ENCODE peak calls at places on chromosomes 1 and 21, in four cellular contexts. Y, U, Q and O are unnamed samples.

GRCh38 chr1:244712669-244713068 is 59.7 kb downstream of the DESI2 start:
- DNase-seq in Y (no peak), U (no peak), Q (no peak), O (no peak)

GRCh38 chr1:112721966-112722524 is 6.9 kb upstream of the PPM1J start:
- DNase-seq in Y (no peak), U (no peak), Q (peak; percentile 28), O (no peak)

GRCh38 chr1:194870860-194871259 is 1684.4 kb upstream of the B3GALT2 start:
- DNase-seq in Y (no peak), U (no peak), Q (no peak), O (no peak)

GRCh38 chr1:178023181-178023618 is 53.3 kb upstream of the SEC16B start:
- DNase-seq in Y (no peak), U (no peak), Q (no peak), O (no peak)

GRCh38 chr1:53541761-53542550 is 82.8 kb downstream of the DMRTB1 start:
- DNase-seq in Y (peak; percentile 33), U (no peak), Q (peak; percentile 65), O (no peak)

GRCh38 chr1:7103322-7104052 is 318.2 kb downstream of the CAMTA1 start:
- DNase-seq in Y (no peak), U (no peak), Q (no peak), O (no peak)

GRCh38 chr21:42939581-42940413 is 14.4 kb upstream of the ERVH48-1 start:
- DNase-seq in Y (peak; percentile 98), U (no peak), Q (no peak), O (no peak)

GRCh38 chr1:27623327-27624212 is 11.4 kb downstream of the FGR start:
- DNase-seq in Y (no peak), U (no peak), Q (no peak), O (no peak)

GRCh38 chr1:64875101-64875500 is 91.2 kb downstream of the JAK1 start:
- DNase-seq in Y (no peak), U (no peak), Q (no peak), O (no peak)

GRCh38 chr1:116002781-116003455 is 26.6 kb downstream of the SLC22A15 start:
- DNase-seq in Y (no peak), U (no peak), Q (no peak), O (no peak)

GRCh38 chr1:230212405-230212936 is 145.4 kb downstream of the GALNT2 start:
- DNase-seq in Y (no peak), U (peak; percentile 72), Q (no peak), O (peak; percentile 29)

GRCh38 chr1:36851087-36851486 is 183.2 kb downstream of the GRIK3 start:
- DNase-seq in Y (no peak), U (no peak), Q (no peak), O (no peak)

GRCh38 chr1:221169447-221169889 is 290.2 kb downstream of the HLX start:
- DNase-seq in Y (peak; percentile 74), U (no peak), Q (peak; percentile 31), O (no peak)

GRCh38 chr1:154951901-154952657 is 3.8 kb downstream of the PBXIP1 start:
- DNase-seq in Y (no peak), U (peak; percentile 57), Q (no peak), O (peak; percentile 59)

GRCh38 chr21:42532466-42533181 is 19.0 kb downstream of the SLC37A1 start:
- DNase-seq in Y (no peak), U (peak; percentile 88), Q (peak; percentile 10), O (no peak)

GRCh38 chr1:21541835-21542234 is 32.6 kb downstream of the ALPL start:
- DNase-seq in Y (peak; percentile 45), U (no peak), Q (no peak), O (no peak)

GRCh38 chr1:33228935-33229487 is 27.3 kb upstream of the ZNF362 start:
- DNase-seq in Y (peak; percentile 94), U (no peak), Q (no peak), O (no peak)

GRCh38 chr1:2343023-2343935 is 48.1 kb downstream of the MORN1 start:
- DNase-seq in Y (no peak), U (no peak), Q (no peak), O (no peak)

GRCh38 chr1:56073614-56074356 is 505.6 kb downstream of the PLPP3 start:
- DNase-seq in Y (peak; percentile 91), U (no peak), Q (no peak), O (no peak)

DNA sequence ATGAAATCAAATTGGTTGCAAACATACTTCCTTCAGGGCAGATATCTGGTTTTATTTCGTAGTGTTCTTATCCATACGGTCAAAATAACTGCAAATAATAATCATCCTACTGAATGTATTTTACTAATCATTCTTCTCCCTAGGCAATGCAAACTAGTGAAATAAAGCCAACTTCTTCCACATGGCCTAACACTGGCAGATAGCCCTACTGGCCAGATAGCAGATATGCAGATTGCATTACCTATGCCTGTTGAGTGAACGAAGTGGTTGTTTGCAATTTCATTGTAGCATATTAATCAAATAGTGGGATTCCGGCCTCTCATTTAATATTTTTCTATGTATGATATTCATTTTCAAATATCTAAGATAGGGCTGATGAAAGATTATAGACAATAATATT is 116.2 kb downstream of the CENPF start:
- DNase-seq in Y (no peak), U (no peak), Q (no peak), O (no peak)
- TF ChIP-seq CTCF in Y (peak; percentile 8), U (no peak), Q (peak; percentile 51), O (no peak)

GRCh38 chr1:119822406-119822805 is 11.1 kb upstream of the REG4 start:
- DNase-seq in Y (no peak), U (no peak), Q (no peak), O (no peak)

GRCh38 chr1:119831027-119831426 is 19.8 kb upstream of the REG4 start:
- DNase-seq in Y (no peak), U (no peak), Q (no peak), O (no peak)

GRCh38 chr1:119828266-119828665 is 17.0 kb upstream of the REG4 start:
- DNase-seq in Y (no peak), U (no peak), Q (no peak), O (no peak)

GRCh38 chr1:119829636-119830035 is 18.4 kb upstream of the REG4 start:
- DNase-seq in Y (no peak), U (no peak), Q (no peak), O (no peak)

GRCh38 chr1:119827010-119827409 is 15.8 kb upstream of the REG4 start:
- DNase-seq in Y (no peak), U (no peak), Q (no peak), O (no peak)
- TF ChIP-seq CTCF in Y (peak; percentile 49), U (no peak), Q (peak; percentile 73), O (no peak)

DNA sequence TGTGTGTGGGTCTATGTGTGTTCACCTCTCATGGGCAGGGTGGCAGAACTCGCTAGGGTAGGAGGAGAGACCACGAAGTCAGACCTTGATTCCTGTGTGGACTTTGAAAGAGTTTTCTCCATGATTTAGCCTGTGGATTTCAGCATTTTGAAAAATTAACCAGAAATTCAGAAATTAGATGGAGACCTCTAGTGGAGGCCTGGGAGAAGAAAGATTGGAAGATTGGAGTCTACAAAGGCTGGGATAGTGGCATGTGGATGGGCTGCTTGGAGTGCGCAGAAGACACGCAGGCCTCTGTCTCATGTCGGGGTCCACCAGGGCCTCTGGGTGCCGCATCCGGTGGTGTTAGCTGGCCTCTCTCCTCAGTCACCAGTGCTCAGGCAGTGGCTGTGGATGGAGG is 18.9 kb upstream of the IGSF5 start:
- DNase-seq in Y (no peak), U (no peak), Q (no peak), O (no peak)
- TF ChIP-seq CTCF in Y (no peak), U (no peak), Q (peak; percentile 31), O (no peak)

DNA sequence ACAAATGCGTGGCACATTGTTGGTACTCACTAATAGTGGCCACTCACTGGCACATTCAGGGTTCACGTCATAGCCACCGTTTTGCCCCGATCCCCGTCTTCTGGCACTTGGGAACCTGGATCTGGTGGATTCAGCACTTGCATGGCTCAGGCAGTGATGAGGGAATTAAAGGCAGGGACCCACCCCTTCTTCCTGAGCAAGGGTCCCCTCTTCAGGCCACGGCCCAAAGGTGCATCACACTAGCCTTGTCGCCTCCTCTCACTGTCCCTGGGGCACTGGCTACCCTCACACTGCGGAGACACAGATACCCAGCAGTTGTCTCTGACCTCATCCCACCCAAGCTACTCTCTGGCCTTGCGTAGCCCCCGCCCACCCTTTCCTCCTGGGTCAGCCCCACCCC is 19.9 kb upstream of the LDLRAP1 start:
- DNase-seq in Y (peak; percentile 33), U (no peak), Q (no peak), O (no peak)
- TF ChIP-seq CTCF in Y (peak; percentile 32), U (no peak), Q (peak; percentile 24), O (no peak)

DNA sequence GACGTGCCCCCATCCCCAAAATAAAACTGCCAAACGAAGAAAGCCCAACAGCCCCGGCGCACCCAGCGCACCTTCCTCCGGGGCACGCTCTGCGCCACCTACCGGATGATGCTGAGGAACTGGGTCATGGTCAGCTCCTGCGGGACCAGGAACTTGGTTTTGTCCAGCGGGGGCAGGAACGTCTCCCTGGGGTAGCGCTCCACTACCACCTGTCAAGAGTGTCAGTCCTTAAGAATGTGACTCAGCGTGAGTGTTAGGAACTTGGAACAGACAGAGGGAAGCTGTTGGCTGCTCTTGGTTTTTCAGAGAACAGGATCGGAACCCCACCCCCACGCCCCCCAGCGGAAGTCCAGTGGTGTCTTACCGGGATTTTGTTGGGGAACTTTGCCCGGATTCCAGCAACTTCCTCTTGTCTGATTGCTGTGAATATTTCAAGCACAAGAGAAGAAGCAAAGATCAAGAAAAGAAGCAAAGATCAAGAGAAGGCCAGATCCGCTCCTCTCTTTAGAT is 431 bp downstream of the MAP1LC3C start:
- DNase-seq in Y (peak; percentile 71), U (peak; percentile 56), Q (peak; percentile 82), O (peak; percentile 61)
- TF ChIP-seq CTCF in Y (peak; percentile 69), U (peak; percentile 77), Q (peak; percentile 94), O (peak; percentile 80)

GRCh38 chr21:41497836-41498235 is 10.1 kb downstream of the TMPRSS2 start:
- DNase-seq in Y (no peak), U (no peak), Q (no peak), O (no peak)

GRCh38 chr21:41499920-41500319 is 8.0 kb downstream of the TMPRSS2 start:
- DNase-seq in Y (no peak), U (no peak), Q (no peak), O (no peak)

GRCh38 chr21:41500931-41501381 is 7.0 kb downstream of the TMPRSS2 start:
- DNase-seq in Y (no peak), U (no peak), Q (no peak), O (no peak)

GRCh38 chr21:41501919-41502318 is 6.0 kb downstream of the TMPRSS2 start:
- DNase-seq in Y (no peak), U (no peak), Q (no peak), O (no peak)

GRCh38 chr21:41500354-41500753 is 7.6 kb downstream of the TMPRSS2 start:
- DNase-seq in Y (no peak), U (no peak), Q (no peak), O (no peak)
- TF ChIP-seq CTCF in Y (no peak), U (no peak), Q (no peak), O (no peak)

GRCh38 chr1:84298336-84298687 is 3.2 kb upstream of the SAMD13 start:
- DNase-seq in Y (peak; percentile 35), U (peak; percentile 47), Q (peak; percentile 47), O (peak; percentile 81)
- TF ChIP-seq CTCF in Y (no peak), U (no peak), Q (no peak), O (no peak)